ENCODE peak calls at places on chromosomes 1 and 21, in six cellular contexts. M is prostate gland; K is lung; D is BJ; B is cardiac fibroblast; Y is CD8-positive, alpha-beta memory T cell. X is an unnamed sample.

GRCh38 chr21:37737497-37737896 is 178.8 kb downstream of the KCNJ6 start:
- DNase-seq in B (no peak), M (no peak), K (no peak), D (no peak), Y (no peak), X (no peak)

GRCh38 chr1:184843732-184844495 is 89.3 kb upstream of the EDEM3 start:
- DNase-seq in M (no peak), K (no peak), B (no peak), D (no peak), Y (peak), X (peak)

GRCh38 chr21:44911384-44912157 is 9.1 kb downstream of the ITGB2 start:
- DNase-seq in K (peak), M (peak), B (no peak), Y (peak), D (no peak), X (peak)

GRCh38 chr1:44442791-44443190 is 37.7 kb downstream of the RNF220 start:
- DNase-seq in Y (no peak), D (no peak), M (no peak), B (peak), K (peak), X (no peak)

GRCh38 chr1:99808391-99809115 is 41.6 kb upstream of the AGL start:
- DNase-seq in K (peak), M (peak), Y (no peak), D (peak), B (peak), X (peak)

GRCh38 chr1:234579967-234580366 is 30.0 kb downstream of the IRF2BP2 start:
- DNase-seq in M (no peak), D (no peak), Y (no peak), K (no peak), B (no peak), X (peak)

GRCh38 chr1:10252508-10252907 is 42.1 kb downstream of the KIF1B start:
- DNase-seq in M (no peak), K (no peak), Y (no peak), D (no peak), B (peak), X (no peak)

GRCh38 chr1:59730302-59730701 is 84.4 kb upstream of the HOOK1 start:
- DNase-seq in M (no peak), B (peak), Y (no peak), D (no peak), K (no peak), X (no peak)

GRCh38 chr1:52842643-52843310 is at the start of gene ZYG11A:
- DNase-seq in M (peak), Y (peak), D (peak), K (peak), B (peak), X (peak)
- H3K4me3 ChIP-seq in M (peak), Y (peak), D (peak), K (peak), B (peak), X (peak)

GRCh38 chr1:218518341-218518740 is 173.2 kb downstream of the TGFB2 start:
- DNase-seq in K (no peak), D (no peak), B (no peak), M (no peak), Y (no peak), X (no peak)

GRCh38 chr1:218516526-218516925 is 171.4 kb downstream of the TGFB2 start:
- DNase-seq in M (no peak), D (no peak), K (no peak), B (peak), Y (no peak), X (no peak)

GRCh38 chr1:218514694-218515093 is 169.6 kb downstream of the TGFB2 start:
- DNase-seq in M (no peak), B (no peak), Y (no peak), K (no peak), D (no peak), X (no peak)

GRCh38 chr1:218521414-218522169 is 176.5 kb downstream of the TGFB2 start:
- DNase-seq in D (no peak), M (peak), Y (peak), K (peak), B (no peak), X (peak)

DNA sequence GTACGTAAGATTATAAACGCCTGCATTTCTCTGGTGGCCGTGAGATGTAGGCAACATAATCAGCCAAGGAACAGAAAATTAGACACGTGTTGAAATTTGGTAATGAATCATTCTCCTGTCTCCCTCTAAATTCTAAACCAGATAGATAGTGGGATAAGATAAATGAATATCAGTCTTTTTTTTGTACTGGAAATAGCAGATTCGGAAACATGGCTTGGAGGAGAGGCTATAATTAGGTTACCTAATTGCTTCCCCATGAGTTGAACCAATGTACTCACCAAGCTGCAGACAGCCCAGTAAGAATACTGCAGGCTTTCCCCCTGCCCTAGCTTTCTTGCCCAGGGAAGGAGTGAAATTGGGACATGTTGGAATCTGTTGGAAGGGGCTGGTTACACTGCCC is 172.4 kb downstream of the TGFB2 start:
- DNase-seq in Y (no peak), M (no peak), K (no peak), B (no peak), D (no peak), X (no peak)
- H3K4me3 ChIP-seq in Y (no peak), M (no peak), K (no peak), B (no peak), D (no peak), X (no peak)

GRCh38 chr1:196897158-196897828 is 9.4 kb downstream of the CFHR4 start:
- DNase-seq in B (no peak), M (no peak), D (no peak), K (no peak), Y (no peak), X (no peak)
- H3K4me3 ChIP-seq in B (peak), M (no peak), D (peak), K (no peak), Y (no peak), X (no peak)

GRCh38 chr1:179298952-179299351 is 5.4 kb downstream of the SOAT1 start:
- DNase-seq in K (no peak), Y (peak), D (no peak), M (no peak), B (no peak), X (peak)

GRCh38 chr1:179296356-179296755 is 2.8 kb downstream of the SOAT1 start:
- DNase-seq in K (no peak), B (no peak), Y (no peak), M (no peak), D (no peak), X (no peak)

GRCh38 chr1:179293340-179294327 is at the start of gene SOAT1:
- DNase-seq in Y (peak), K (peak), B (peak), M (peak), D (peak), X (peak)

GRCh38 chr1:179296831-179297377 is 3.3 kb downstream of the SOAT1 start:
- DNase-seq in D (no peak), K (no peak), B (no peak), Y (no peak), M (no peak), X (no peak)

DNA sequence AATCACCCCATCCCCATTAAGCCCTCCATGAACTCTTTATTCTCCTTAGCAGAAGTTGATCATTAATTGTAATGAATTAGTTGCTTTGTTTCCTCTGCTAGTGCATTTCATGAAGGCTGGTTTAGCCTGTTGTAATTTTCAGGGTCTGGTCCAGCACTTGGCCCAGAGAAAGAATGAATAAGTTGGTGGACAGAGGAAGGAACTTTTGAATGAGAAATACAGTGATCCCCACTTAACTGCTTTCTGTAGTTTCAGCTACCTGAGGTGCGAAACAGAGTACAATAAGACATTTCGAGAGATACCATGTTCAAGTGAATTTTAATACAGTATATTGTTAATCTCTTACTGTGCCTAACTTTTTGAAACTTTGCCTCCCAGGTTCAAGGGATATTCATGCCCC is 1.8 kb downstream of the SOAT1 start:
- DNase-seq in B (no peak), K (no peak), M (no peak), Y (no peak), D (no peak), X (no peak)
- H3K4me3 ChIP-seq in B (peak), K (no peak), M (no peak), Y (peak), D (no peak), X (peak)

DNA sequence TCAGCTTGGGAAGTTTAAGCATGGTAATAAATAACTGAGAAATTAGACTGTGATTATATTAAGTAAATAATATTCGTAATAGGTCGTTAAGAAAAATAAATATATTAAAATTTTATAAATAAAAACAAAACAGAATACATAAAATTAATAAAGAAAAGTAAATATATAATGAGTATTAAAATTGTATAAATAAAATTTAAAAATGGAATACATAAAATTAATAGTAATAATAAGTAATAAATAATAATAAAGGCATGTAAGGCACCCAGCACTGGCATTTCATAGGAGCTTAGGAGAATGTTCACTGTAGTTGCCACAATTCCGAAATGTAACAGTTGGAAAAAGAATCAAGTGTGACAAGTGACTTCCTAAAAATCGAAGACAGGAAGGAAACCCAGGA is 45.8 kb upstream of the FHAD1 start:
- DNase-seq in Y (no peak), D (no peak), K (no peak), B (no peak), M (no peak), X (no peak)
- H3K4me3 ChIP-seq in Y (no peak), D (no peak), K (no peak), B (no peak), M (no peak), X (no peak)

DNA sequence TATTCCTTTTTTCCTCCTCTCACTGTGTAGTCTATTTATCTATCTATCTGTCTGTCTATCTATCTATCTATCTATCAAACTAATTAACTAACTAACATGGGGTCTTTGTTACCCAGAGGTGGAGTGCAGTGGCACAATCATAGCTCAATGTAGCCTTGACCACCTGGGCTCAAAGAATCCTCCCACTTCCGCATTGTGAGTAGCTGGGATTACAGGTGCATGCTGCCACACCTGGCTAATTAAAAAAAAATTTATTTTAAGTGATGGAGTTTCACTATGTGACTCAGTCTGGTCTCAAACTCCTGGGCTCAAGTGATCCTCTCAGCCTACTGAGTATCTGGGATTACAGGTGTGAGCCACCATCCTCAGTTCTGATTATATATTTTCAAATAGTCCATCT is 71.4 kb downstream of the CCDC18 start:
- DNase-seq in M (no peak), B (no peak), K (no peak), Y (no peak), D (no peak), X (no peak)
- H3K4me3 ChIP-seq in M (no peak), B (no peak), K (no peak), Y (no peak), D (no peak), X (no peak)

GRCh38 chr1:228150021-228150457 is 309 bp downstream of the GJC2 start:
- DNase-seq in B (no peak), D (no peak), K (no peak), Y (no peak), M (no peak), X (no peak)

GRCh38 chr1:228148971-228149340 is 774 bp upstream of the GJC2 start:
- DNase-seq in Y (no peak), B (no peak), M (no peak), K (no peak), D (no peak), X (no peak)

GRCh38 chr1:228150458-228151169 is 884 bp downstream of the GJC2 start:
- DNase-seq in M (no peak), Y (no peak), B (peak), D (no peak), K (no peak), X (no peak)

GRCh38 chr1:228148196-228148861 is 1.4 kb upstream of the GJC2 start:
- DNase-seq in K (no peak), D (no peak), M (no peak), Y (no peak), B (peak), X (no peak)

DNA sequence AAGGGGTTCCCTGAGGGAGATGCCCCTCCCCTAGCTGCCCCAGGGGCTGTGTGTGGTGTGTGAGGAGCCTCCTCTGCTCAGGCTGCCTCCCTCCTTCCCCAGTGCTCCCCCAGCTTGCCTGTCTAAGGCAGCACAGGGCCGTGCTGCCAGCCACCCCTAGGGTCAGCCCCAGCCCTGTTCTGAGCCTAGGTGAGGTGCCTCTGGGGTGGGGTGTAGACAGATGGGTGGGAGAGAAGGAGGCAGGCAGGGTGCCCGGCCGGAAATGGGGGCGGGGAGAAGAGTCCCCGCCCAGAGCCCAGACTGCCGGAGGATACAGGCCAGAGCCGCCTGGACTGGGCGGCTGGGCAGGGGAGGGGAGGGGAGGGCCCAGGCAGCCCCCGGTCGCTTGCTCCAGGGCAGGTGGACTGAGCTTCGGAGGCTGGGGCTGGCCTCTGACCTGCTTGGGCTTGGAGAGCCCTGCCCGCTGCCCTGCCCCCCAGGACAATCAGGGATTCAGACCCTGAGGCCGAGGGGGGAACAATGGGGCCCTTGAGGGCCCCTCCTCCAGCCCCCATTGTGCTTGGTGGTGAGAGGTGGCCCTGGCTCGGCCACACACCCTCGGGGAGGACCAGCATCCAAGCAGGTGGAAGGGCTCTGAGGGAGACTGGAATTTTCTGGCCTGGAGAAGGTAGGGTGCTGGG is at the start of gene GJC2:
- DNase-seq in D (no peak), M (no peak), B (peak), Y (no peak), K (no peak), X (no peak)
- H3K4me3 ChIP-seq in D (peak), M (peak), B (no peak), Y (no peak), K (no peak), X (no peak)

DNA sequence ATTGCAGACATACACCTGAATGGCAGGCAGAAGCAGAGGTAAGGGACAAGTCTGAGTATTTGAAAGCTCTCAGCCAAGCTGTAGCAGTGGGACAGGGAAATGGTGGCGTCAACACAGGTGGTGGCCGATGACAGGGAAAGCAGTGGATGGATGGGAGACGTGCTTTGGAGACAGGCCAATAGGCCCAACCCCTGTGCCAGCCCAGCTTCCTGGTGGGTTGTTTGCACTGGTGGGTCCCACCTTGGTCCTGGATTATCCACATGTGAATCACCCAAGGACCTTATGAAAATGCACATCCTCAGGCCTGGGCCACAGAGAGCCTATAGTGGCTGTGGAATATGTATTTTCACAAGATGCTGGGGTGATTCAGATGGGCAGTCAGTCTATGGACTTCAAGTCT is 203.7 kb upstream of the VAMP3 start:
- DNase-seq in Y (no peak), M (no peak), K (no peak), B (no peak), D (no peak), X (no peak)
- H3K4me3 ChIP-seq in Y (no peak), M (no peak), K (no peak), B (no peak), D (no peak), X (no peak)

GRCh38 chr1:15992582-15993500 is 11.2 kb upstream of the SRARP start:
- DNase-seq in M (no peak), Y (no peak), K (no peak), D (no peak), B (no peak), X (no peak)

GRCh38 chr1:15994081-15994480 is 10.0 kb upstream of the SRARP start:
- DNase-seq in D (no peak), Y (no peak), B (no peak), M (no peak), K (no peak), X (no peak)

GRCh38 chr1:15997076-15997585 is 6.9 kb upstream of the SRARP start:
- DNase-seq in B (no peak), Y (no peak), K (no peak), M (no peak), D (no peak), X (no peak)

GRCh38 chr1:15993666-15994065 is 10.4 kb upstream of the SRARP start:
- DNase-seq in D (no peak), Y (no peak), K (no peak), B (no peak), M (no peak), X (no peak)

GRCh38 chr1:15994590-15995351 is 9.3 kb upstream of the SRARP start:
- DNase-seq in D (no peak), K (peak), B (peak), Y (no peak), M (peak), X (no peak)
- H3K4me3 ChIP-seq in D (no peak), K (no peak), B (no peak), Y (no peak), M (no peak), X (no peak)

X was measured in Jurkat, Clone E6-1.